ENCODE peak calls at places on chromosomes 5 and 9, in four cellular contexts. G, S, J and T are unnamed samples.

GRCh38 chr9:88538311-88539085 is 3.5 kb downstream of the NXNL2 start:
- DNase-seq in J (no peak), G (no peak), S (no peak), T (no peak)

GRCh38 chr5:135149229-135149955 is 115.4 kb upstream of the PITX1 start:
- DNase-seq in J (no peak), S (no peak), G (no peak), T (no peak)

GRCh38 chr9:134283692-134284265 is 42.5 kb upstream of the RXRA start:
- DNase-seq in J (no peak), G (no peak), S (no peak), T (no peak)

GRCh38 chr9:137606005-137606601 is 617 bp downstream of the ARRDC1 start:
- DNase-seq in J (peak; percentile 92), G (no peak), S (no peak), T (no peak)

GRCh38 chr5:157821822-157822622 is 36.9 kb downstream of the CLINT1 start:
- DNase-seq in S (no peak), G (peak; percentile 10), J (no peak), T (no peak)

GRCh38 chr5:125549322-125549871 is 803.0 kb upstream of the ZNF608 start:
- DNase-seq in G (no peak), S (no peak), J (no peak), T (no peak)

GRCh38 chr9:102972780-102973179 is 22.4 kb upstream of the CYLC2 start:
- DNase-seq in S (no peak), G (no peak), J (no peak), T (no peak)

GRCh38 chr9:136497916-136498695 is 15.3 kb upstream of the SEC16A start:
- DNase-seq in G (no peak), S (no peak), J (no peak), T (no peak)

GRCh38 chr5:146447734-146448380 is 724 bp downstream of the TCERG1 start:
- DNase-seq in J (no peak), S (no peak), G (no peak), T (no peak)

GRCh38 chr5:56282951-56283350 is 49.8 kb upstream of the ANKRD55 start:
- DNase-seq in J (no peak), S (no peak), G (no peak), T (no peak)

GRCh38 chr5:76715734-76716455 is at the start of gene F2R:
- DNase-seq in S (no peak), G (no peak), J (peak; percentile 92), T (peak; percentile 40)

GRCh38 chr5:150141544-150142188 is 14.0 kb downstream of the PDGFRB start:
- DNase-seq in S (peak; percentile 67), G (peak; percentile 85), J (no peak), T (no peak)

GRCh38 chr5:177972613-177973012 is 23.4 kb downstream of the PROP1 start:
- DNase-seq in S (peak; percentile 10), G (no peak), J (no peak), T (no peak)

GRCh38 chr5:179284751-179285191 is 60.5 kb downstream of the ADAMTS2 start:
- DNase-seq in J (peak; percentile 24), G (no peak), S (no peak), T (peak; percentile 17)

GRCh38 chr5:180521101-180521500 is 26.9 kb downstream of the CNOT6 start:
- DNase-seq in J (no peak), G (no peak), S (no peak), T (no peak)

GRCh38 chr9:77882294-77882693 is 149.3 kb downstream of the GNAQ start:
- DNase-seq in S (no peak), J (no peak), G (no peak), T (no peak)

GRCh38 chr5:177500685-177501522 is 3.5 kb upstream of the PDLIM7 start:
- DNase-seq in J (peak; percentile 97), S (no peak), G (no peak), T (peak; percentile 91)

GRCh38 chr5:111930407-111930806 is 173.4 kb upstream of the NREP start:
- DNase-seq in G (no peak), S (no peak), J (no peak), T (no peak)

GRCh38 chr9:135376511-135377173 is 102.9 kb upstream of the PPP1R26 start:
- DNase-seq in G (no peak), J (no peak), S (no peak), T (no peak)

GRCh38 chr9:16671591-16672137 is 198.8 kb downstream of the BNC2 start:
- DNase-seq in S (peak; percentile 42), G (peak; percentile 42), J (no peak), T (no peak)